ENCODE peak calls at places on chromosomes 13 and 19, in seven cellular contexts. One of them, this sample, is unnamed.

GRCh38 chr19:41705393-41706174 is 2.8 kb upstream of the CEACAM5 start:
- DNase-seq in CD8-positive, alpha-beta memory T cell: no peak
- DNase-seq in tibial artery: peak
- DNase-seq in H9: peak
- DNase-seq in kidney: no peak
- DNase-seq in H1: no peak
- DNase-seq in OCI-LY7: peak
- DNase-seq in this sample: no peak

GRCh38 chr13:98940325-98940724 is 37.5 kb downstream of the DOCK9 start:
- DNase-seq in H9: no peak
- DNase-seq in OCI-LY7: no peak
- DNase-seq in tibial artery: no peak
- DNase-seq in CD8-positive, alpha-beta memory T cell: no peak
- DNase-seq in H1: no peak
- DNase-seq in kidney: no peak
- DNase-seq in this sample: no peak

GRCh38 chr19:21751379-21751778 is 16.0 kb downstream of the ZNF100 start:
- DNase-seq in H9: no peak
- DNase-seq in H1: no peak
- DNase-seq in tibial artery: no peak
- DNase-seq in OCI-LY7: no peak
- DNase-seq in kidney: no peak
- DNase-seq in CD8-positive, alpha-beta memory T cell: no peak
- DNase-seq in this sample: no peak

GRCh38 chr13:58397596-58398387 is 766.2 kb downstream of the PCDH17 start:
- DNase-seq in H9: peak
- DNase-seq in tibial artery: no peak
- DNase-seq in kidney: peak
- DNase-seq in H1: no peak
- DNase-seq in OCI-LY7: no peak
- DNase-seq in CD8-positive, alpha-beta memory T cell: no peak
- DNase-seq in this sample: no peak

GRCh38 chr13:54034047-54034446 is 1005.4 kb downstream of the OLFM4 start:
- DNase-seq in OCI-LY7: no peak
- DNase-seq in H1: no peak
- DNase-seq in tibial artery: no peak
- DNase-seq in CD8-positive, alpha-beta memory T cell: no peak
- DNase-seq in H9: no peak
- DNase-seq in kidney: no peak
- DNase-seq in this sample: no peak

GRCh38 chr19:37251308-37252229 is 33.6 kb downstream of the ZNF383 start:
- DNase-seq in OCI-LY7: no peak
- DNase-seq in tibial artery: peak
- DNase-seq in CD8-positive, alpha-beta memory T cell: no peak
- DNase-seq in H9: no peak
- DNase-seq in H1: no peak
- DNase-seq in kidney: peak
- DNase-seq in this sample: peak

GRCh38 chr13:83620535-83621220 is 261.6 kb downstream of the SLITRK1 start:
- DNase-seq in CD8-positive, alpha-beta memory T cell: no peak
- DNase-seq in kidney: no peak
- DNase-seq in H9: no peak
- DNase-seq in tibial artery: no peak
- DNase-seq in H1: no peak
- DNase-seq in OCI-LY7: no peak
- DNase-seq in this sample: no peak

GRCh38 chr13:102333320-102334181 is 68.3 kb downstream of the FGF14 start:
- DNase-seq in OCI-LY7: no peak
- DNase-seq in tibial artery: no peak
- DNase-seq in H9: no peak
- DNase-seq in H1: no peak
- DNase-seq in CD8-positive, alpha-beta memory T cell: no peak
- DNase-seq in kidney: no peak
- DNase-seq in this sample: no peak

GRCh38 chr19:33953592-33953991 is 156.9 kb downstream of the KCTD15 start:
- DNase-seq in OCI-LY7: no peak
- DNase-seq in CD8-positive, alpha-beta memory T cell: no peak
- DNase-seq in H9: no peak
- DNase-seq in kidney: no peak
- DNase-seq in H1: no peak
- DNase-seq in tibial artery: no peak
- DNase-seq in this sample: no peak

GRCh38 chr19:13817018-13817614 is 21.9 kb downstream of the ZSWIM4 start:
- DNase-seq in CD8-positive, alpha-beta memory T cell: no peak
- DNase-seq in H9: peak
- DNase-seq in kidney: no peak
- DNase-seq in tibial artery: no peak
- DNase-seq in OCI-LY7: peak
- DNase-seq in H1: peak
- DNase-seq in this sample: no peak

GRCh38 chr13:50587839-50588373 is 255.6 kb downstream of the DLEU7 start:
- DNase-seq in kidney: no peak
- DNase-seq in CD8-positive, alpha-beta memory T cell: no peak
- DNase-seq in tibial artery: no peak
- DNase-seq in H1: no peak
- DNase-seq in H9: no peak
- DNase-seq in OCI-LY7: no peak
- DNase-seq in this sample: no peak

GRCh38 chr13:49603318-49603717 is 18.0 kb upstream of the RCBTB1 start:
- DNase-seq in kidney: no peak
- DNase-seq in tibial artery: no peak
- DNase-seq in H1: no peak
- DNase-seq in H9: no peak
- DNase-seq in CD8-positive, alpha-beta memory T cell: no peak
- DNase-seq in OCI-LY7: no peak
- DNase-seq in this sample: no peak

GRCh38 chr19:6239401-6239844 is 40.4 kb downstream of the MLLT1 start:
- DNase-seq in H9: no peak
- DNase-seq in CD8-positive, alpha-beta memory T cell: no peak
- DNase-seq in kidney: no peak
- DNase-seq in tibial artery: no peak
- DNase-seq in H1: no peak
- DNase-seq in OCI-LY7: no peak
- DNase-seq in this sample: no peak

GRCh38 chr13:113565526-113566226 is 18.9 kb upstream of the TFDP1 start:
- DNase-seq in OCI-LY7: no peak
- DNase-seq in H1: peak
- DNase-seq in tibial artery: no peak
- DNase-seq in kidney: peak
- DNase-seq in H9: no peak
- DNase-seq in CD8-positive, alpha-beta memory T cell: no peak
- DNase-seq in this sample: no peak

DNA sequence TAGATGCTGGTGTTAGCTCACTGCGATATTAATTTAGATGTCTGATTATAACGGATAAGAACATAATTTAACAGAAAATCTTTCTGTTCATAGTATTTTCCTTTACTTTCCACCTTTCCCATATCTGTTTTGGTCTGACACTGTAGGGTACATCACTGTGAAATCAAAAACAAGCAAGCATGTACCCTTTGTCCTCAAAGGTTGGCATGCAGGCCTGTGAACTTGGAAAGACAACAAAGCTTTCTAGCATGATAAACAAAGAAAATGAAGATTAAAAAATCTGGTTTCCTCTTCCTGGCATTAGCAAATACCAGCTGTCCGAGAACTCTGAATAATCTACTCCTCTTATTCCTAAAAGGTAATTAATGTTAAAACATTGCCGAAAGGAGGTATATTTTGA is 31.6 kb downstream of the THSD1 start:
- DNase-seq in CD8-positive, alpha-beta memory T cell: no peak
- DNase-seq in tibial artery: no peak
- DNase-seq in OCI-LY7: no peak
- DNase-seq in kidney: no peak
- DNase-seq in H1: no peak
- DNase-seq in H9: no peak
- DNase-seq in this sample: no peak
- H3K27ac ChIP-seq in CD8-positive, alpha-beta memory T cell: no peak
- H3K27ac ChIP-seq in tibial artery: no peak
- H3K27ac ChIP-seq in OCI-LY7: no peak
- H3K27ac ChIP-seq in kidney: no peak
- H3K27ac ChIP-seq in H1: no peak
- H3K27ac ChIP-seq in H9: no peak
- H3K27ac ChIP-seq in this sample: no peak

GRCh38 chr19:676007-676342 is 217 bp upstream of the FSTL3 start:
- DNase-seq in tibial artery: no peak
- DNase-seq in CD8-positive, alpha-beta memory T cell: no peak
- DNase-seq in kidney: no peak
- DNase-seq in H1: no peak
- DNase-seq in H9: no peak
- DNase-seq in OCI-LY7: no peak
- DNase-seq in this sample: no peak

GRCh38 chr19:677601-678380 is 1.6 kb downstream of the FSTL3 start:
- DNase-seq in H1: no peak
- DNase-seq in kidney: peak
- DNase-seq in H9: no peak
- DNase-seq in tibial artery: no peak
- DNase-seq in OCI-LY7: peak
- DNase-seq in CD8-positive, alpha-beta memory T cell: no peak
- DNase-seq in this sample: no peak

GRCh38 chr19:674282-675151 is 1.7 kb upstream of the FSTL3 start:
- DNase-seq in OCI-LY7: no peak
- DNase-seq in CD8-positive, alpha-beta memory T cell: no peak
- DNase-seq in H1: no peak
- DNase-seq in tibial artery: no peak
- DNase-seq in kidney: no peak
- DNase-seq in H9: no peak
- DNase-seq in this sample: no peak

GRCh38 chr19:677201-677600 is 1.0 kb downstream of the FSTL3 start:
- DNase-seq in CD8-positive, alpha-beta memory T cell: no peak
- DNase-seq in kidney: peak
- DNase-seq in OCI-LY7: no peak
- DNase-seq in tibial artery: peak
- DNase-seq in H9: no peak
- DNase-seq in H1: no peak
- DNase-seq in this sample: no peak

DNA sequence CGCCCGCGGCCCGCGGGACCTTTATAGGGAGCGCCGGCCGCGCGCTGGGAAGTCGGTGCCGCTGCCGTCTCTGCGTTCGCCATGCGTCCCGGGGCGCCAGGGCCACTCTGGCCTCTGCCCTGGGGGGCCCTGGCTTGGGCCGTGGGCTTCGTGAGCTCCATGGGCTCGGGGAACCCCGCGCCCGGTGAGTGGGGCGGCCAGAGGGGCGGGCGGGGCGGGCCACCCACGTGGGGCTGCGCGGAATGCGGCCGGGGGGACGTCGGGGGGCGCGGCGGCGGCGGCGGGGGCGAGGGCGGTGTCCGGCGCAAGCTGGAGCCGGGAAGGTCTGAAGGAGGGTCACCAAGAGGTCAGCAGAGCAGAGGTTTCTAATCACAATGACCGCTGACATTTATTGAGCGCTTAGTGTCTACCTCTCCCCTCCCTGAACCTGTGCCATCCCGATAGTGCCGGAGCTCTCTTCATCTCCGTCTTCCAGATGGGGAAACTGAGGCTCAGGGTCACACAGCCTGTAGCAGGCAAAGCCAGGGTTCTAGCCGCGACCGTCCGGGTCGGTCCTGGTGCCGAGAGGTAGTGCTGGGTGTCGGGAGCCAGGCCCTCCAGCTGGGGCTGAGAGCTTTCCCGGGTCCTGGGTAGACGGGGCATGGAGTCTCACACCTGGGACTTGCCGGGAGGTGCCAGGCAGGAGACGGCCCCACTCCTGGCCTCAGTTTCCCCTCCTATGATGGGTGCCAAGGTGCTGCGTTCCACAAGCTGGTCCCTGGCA is at the start of gene FSTL3:
- DNase-seq in kidney: peak
- DNase-seq in OCI-LY7: no peak
- DNase-seq in H1: no peak
- DNase-seq in H9: no peak
- DNase-seq in tibial artery: no peak
- DNase-seq in CD8-positive, alpha-beta memory T cell: no peak
- DNase-seq in this sample: no peak
- H3K27ac ChIP-seq in kidney: peak
- H3K27ac ChIP-seq in OCI-LY7: no peak
- H3K27ac ChIP-seq in H1: no peak
- H3K27ac ChIP-seq in H9: no peak
- H3K27ac ChIP-seq in tibial artery: peak
- H3K27ac ChIP-seq in CD8-positive, alpha-beta memory T cell: no peak
- H3K27ac ChIP-seq in this sample: no peak

DNA sequence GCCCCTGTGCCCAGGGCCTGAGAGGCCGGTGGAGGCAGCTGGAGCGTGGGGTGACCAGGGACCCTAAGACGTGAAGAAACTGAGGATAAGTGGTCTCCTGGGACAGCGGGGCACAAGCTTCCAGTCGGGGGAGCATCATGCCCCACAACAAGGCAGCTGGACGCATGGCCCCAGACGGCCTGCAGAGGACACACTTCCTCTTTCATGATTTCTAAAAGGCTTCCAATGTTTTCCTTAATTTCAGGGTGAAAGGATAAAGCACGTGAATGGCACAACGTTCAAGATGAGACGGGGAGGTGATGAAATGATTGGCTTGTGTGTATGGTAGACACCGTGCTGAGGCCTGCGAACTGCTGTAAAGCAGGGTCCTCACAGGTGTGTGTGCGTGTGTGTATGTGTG is 20.2 kb upstream of the MYDGF start:
- DNase-seq in kidney: no peak
- DNase-seq in H9: no peak
- DNase-seq in H1: no peak
- DNase-seq in tibial artery: no peak
- DNase-seq in OCI-LY7: no peak
- DNase-seq in CD8-positive, alpha-beta memory T cell: no peak
- DNase-seq in this sample: no peak
- H3K27ac ChIP-seq in kidney: no peak
- H3K27ac ChIP-seq in H9: no peak
- H3K27ac ChIP-seq in H1: no peak
- H3K27ac ChIP-seq in tibial artery: no peak
- H3K27ac ChIP-seq in OCI-LY7: no peak
- H3K27ac ChIP-seq in CD8-positive, alpha-beta memory T cell: no peak
- H3K27ac ChIP-seq in this sample: no peak

GRCh38 chr19:7900931-7901330 is 2.7 kb upstream of the MAP2K7 start:
- DNase-seq in OCI-LY7: no peak
- DNase-seq in tibial artery: no peak
- DNase-seq in CD8-positive, alpha-beta memory T cell: no peak
- DNase-seq in kidney: no peak
- DNase-seq in H9: no peak
- DNase-seq in H1: no peak
- DNase-seq in this sample: no peak
- H3K27ac ChIP-seq in OCI-LY7: no peak
- H3K27ac ChIP-seq in tibial artery: no peak
- H3K27ac ChIP-seq in CD8-positive, alpha-beta memory T cell: no peak
- H3K27ac ChIP-seq in kidney: no peak
- H3K27ac ChIP-seq in H9: no peak
- H3K27ac ChIP-seq in H1: no peak
- H3K27ac ChIP-seq in this sample: no peak

GRCh38 chr13:111005808-111006494 is 91.1 kb upstream of the ANKRD10 start:
- DNase-seq in OCI-LY7: no peak
- DNase-seq in H1: no peak
- DNase-seq in CD8-positive, alpha-beta memory T cell: no peak
- DNase-seq in tibial artery: peak
- DNase-seq in H9: no peak
- DNase-seq in kidney: peak
- DNase-seq in this sample: no peak
- H3K27ac ChIP-seq in OCI-LY7: no peak
- H3K27ac ChIP-seq in H1: no peak
- H3K27ac ChIP-seq in CD8-positive, alpha-beta memory T cell: no peak
- H3K27ac ChIP-seq in tibial artery: peak
- H3K27ac ChIP-seq in H9: no peak
- H3K27ac ChIP-seq in kidney: peak
- H3K27ac ChIP-seq in this sample: peak

This sample was measured in caudate nucleus.